ENCODE peak calls at places on chromosomes 3 and 15, in seven cellular contexts. C is heart left ventricle, A is body of pancreas, Y is GM12891, Z is Peyer's patch, Q is endothelial cell of umbilical vein, X is IMR-90. T is an unnamed sample.
A peak's percentile ranks its signal among the peaks of the same experiment; 100 is the strongest.

GRCh38 chr3:8490079-8490552 is 11.5 kb upstream of the LMCD1 start:
- DNase-seq in C (peak; percentile 32), A (no peak), Y (no peak), Z (no peak), Q (no peak), X (peak; percentile 98), T (no peak)

GRCh38 chr3:196782496-196782895 is 42.8 kb downstream of the PAK2 start:
- DNase-seq in C (no peak), A (no peak), Y (no peak), Z (no peak), Q (no peak), X (no peak), T (no peak)

GRCh38 chr15:98684441-98684840 is 36.1 kb downstream of the IGF1R start:
- DNase-seq in C (no peak), A (no peak), Y (no peak), Z (no peak), Q (no peak), X (peak; percentile 78), T (no peak)

GRCh38 chr15:31540633-31541032 is 214.0 kb downstream of the KLF13 start:
- DNase-seq in C (no peak), A (no peak), Y (no peak), Z (no peak), Q (no peak), X (no peak), T (no peak)

GRCh38 chr3:54225841-54226528 is 103.6 kb downstream of the CACNA2D3 start:
- DNase-seq in C (no peak), A (no peak), Y (no peak), Z (no peak), Q (no peak), X (no peak), T (no peak)

GRCh38 chr3:116815831-116816588 is 106.4 kb downstream of the TUSC7 start:
- DNase-seq in C (no peak), A (no peak), Y (no peak), Z (no peak), Q (no peak), X (peak; percentile 82), T (peak; percentile 10)

GRCh38 chr3:63918321-63918720 is 6.1 kb upstream of the SCAANT1 start:
- DNase-seq in C (no peak), A (no peak), Y (no peak), Z (no peak), Q (no peak), X (peak; percentile 71), T (no peak)

GRCh38 chr15:38878946-38879345 is 314.3 kb upstream of the RASGRP1 start:
- DNase-seq in C (no peak), A (peak; percentile 13), Y (no peak), Z (no peak), Q (peak; percentile 41), X (no peak), T (no peak)

GRCh38 chr3:88433572-88433971 is 283.8 kb downstream of the C3orf38 start:
- DNase-seq in C (peak; percentile 7), A (no peak), Y (peak; percentile 7), Z (no peak), Q (no peak), X (no peak), T (no peak)

GRCh38 chr3:111260878-111261277 is 189.3 kb downstream of the NECTIN3 start:
- DNase-seq in C (no peak), A (no peak), Y (no peak), Z (no peak), Q (no peak), X (peak; percentile 34), T (no peak)

GRCh38 chr15:93019091-93019490 is 69.9 kb downstream of the RGMA start:
- DNase-seq in C (no peak), A (no peak), Y (no peak), Z (no peak), Q (no peak), X (no peak), T (no peak)

GRCh38 chr15:101396484-101397261 is 92.8 kb downstream of the PCSK6 start:
- DNase-seq in C (no peak), A (no peak), Y (no peak), Z (no peak), Q (no peak), X (no peak), T (no peak)

GRCh38 chr3:37129871-37130270 is 44.5 kb downstream of the LRRFIP2 start:
- DNase-seq in C (no peak), A (no peak), Y (no peak), Z (no peak), Q (peak; percentile 39), X (peak; percentile 71), T (no peak)

GRCh38 chr3:37125195-37125594 is 49.2 kb downstream of the LRRFIP2 start:
- DNase-seq in C (no peak), A (no peak), Y (no peak), Z (no peak), Q (no peak), X (no peak), T (no peak)

GRCh38 chr3:37126856-37127255 is 47.5 kb downstream of the LRRFIP2 start:
- DNase-seq in C (no peak), A (no peak), Y (no peak), Z (no peak), Q (no peak), X (no peak), T (no peak)

GRCh38 chr3:37125702-37126101 is 48.7 kb downstream of the LRRFIP2 start:
- DNase-seq in C (no peak), A (no peak), Y (no peak), Z (no peak), Q (peak; percentile 38), X (no peak), T (no peak)

DNA sequence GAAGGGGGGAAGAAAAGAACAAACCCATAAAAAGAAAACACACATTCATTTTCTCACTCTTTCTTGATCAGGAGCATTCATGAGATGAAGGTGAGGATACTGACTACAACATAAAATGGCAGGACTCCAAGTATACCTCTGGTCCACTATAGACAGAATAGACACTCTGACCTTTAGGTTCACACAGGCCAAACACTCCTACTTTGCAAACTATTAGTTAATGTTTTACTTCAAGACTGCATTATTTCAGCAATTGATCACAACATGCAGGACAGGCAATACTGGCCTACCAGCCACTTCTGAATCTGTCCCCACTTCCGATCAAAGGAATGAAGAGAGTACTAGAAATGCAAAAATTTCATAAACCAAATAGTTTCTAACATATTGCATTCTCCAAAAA is 47.0 kb downstream of the LRRFIP2 start:
- DNase-seq in C (no peak), A (no peak), Y (no peak), Z (no peak), Q (no peak), X (no peak), T (no peak)
- TF ChIP-seq POLR2A in C (no peak), A (no peak), Y (no peak), Z (no peak), Q (no peak), X (no peak), T (no peak)

GRCh38 chr15:85744636-85745422 is 49.9 kb downstream of the KLHL25 start:
- DNase-seq in C (peak; percentile 21), A (no peak), Y (no peak), Z (no peak), Q (no peak), X (no peak), T (no peak)
- TF ChIP-seq POLR2A in C (no peak), A (no peak), Y (no peak), Z (no peak), Q (no peak), X (no peak), T (no peak)

DNA sequence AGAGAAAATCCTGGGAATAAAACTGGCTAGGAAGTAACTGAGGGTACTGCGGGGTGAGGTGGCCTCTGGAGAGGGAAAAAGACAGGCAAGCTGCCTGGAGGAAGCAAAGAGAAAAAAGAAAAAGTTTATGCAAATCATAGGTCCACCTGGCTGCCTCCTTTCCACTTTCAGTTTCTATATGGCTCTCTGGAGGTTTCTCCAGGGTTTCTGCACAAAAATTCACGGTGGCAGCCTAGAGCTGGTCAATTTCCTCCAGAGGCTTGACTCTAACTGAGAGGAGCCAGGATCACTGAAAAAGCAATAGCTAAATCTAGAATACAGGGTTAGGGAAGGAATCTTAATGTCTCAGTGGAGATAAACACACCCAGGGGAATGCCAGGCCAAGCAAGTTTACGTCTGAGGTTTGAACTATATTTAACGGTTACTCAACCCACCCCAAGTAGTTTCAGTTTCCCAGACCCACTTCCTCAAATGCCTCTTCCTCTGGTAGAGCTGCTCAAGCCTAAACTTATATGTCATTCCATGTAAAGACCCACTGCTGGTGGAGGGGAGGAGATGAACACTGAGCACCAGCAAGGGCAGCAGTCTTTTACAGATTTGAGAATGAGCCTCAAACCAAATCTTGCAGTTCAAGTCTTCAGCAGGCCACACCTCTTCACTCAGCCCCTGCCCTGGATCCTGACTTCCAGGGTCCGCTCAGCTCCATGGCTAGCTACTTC is 5.7 kb downstream of the LYSMD2 start:
- DNase-seq in C (no peak), A (peak; percentile 30), Y (peak; percentile 17), Z (peak; percentile 50), Q (no peak), X (peak; percentile 85), T (no peak)
- TF ChIP-seq POLR2A in C (no peak), A (no peak), Y (peak; percentile 38), Z (no peak), Q (no peak), X (no peak), T (no peak)

GRCh38 chr3:112333386-112334334 is 704 bp downstream of the CD200 start:
- DNase-seq in C (no peak), A (no peak), Y (no peak), Z (no peak), Q (peak; percentile 71), X (no peak), T (peak; percentile 6)

GRCh38 chr3:112334709-112335108 is 1.8 kb downstream of the CD200 start:
- DNase-seq in C (no peak), A (no peak), Y (no peak), Z (no peak), Q (no peak), X (no peak), T (no peak)

GRCh38 chr3:112327371-112327951 is 5.5 kb upstream of the CD200 start:
- DNase-seq in C (no peak), A (peak; percentile 15), Y (no peak), Z (no peak), Q (peak; percentile 79), X (peak; percentile 68), T (peak; percentile 33)

GRCh38 chr3:112338021-112338726 is 5.2 kb downstream of the CD200 start:
- DNase-seq in C (no peak), A (no peak), Y (no peak), Z (no peak), Q (no peak), X (no peak), T (no peak)

GRCh38 chr3:112333002-112333385 is at the start of gene CD200:
- DNase-seq in C (peak; percentile 33), A (peak; percentile 48), Y (peak; percentile 32), Z (peak; percentile 58), Q (peak; percentile 62), X (peak; percentile 16), T (peak; percentile 51)
- TF ChIP-seq POLR2A in C (no peak), A (no peak), Y (peak; percentile 68), Z (no peak), Q (no peak), X (no peak), T (peak; percentile 56)